ENCODE peak calls at places on chromosomes 12 and 14, in seven cellular contexts. V is mucosa of descending colon, P is WERI-Rb-1, I is uterus, Q is H9, E is DND-41, T is lung. Z is an unnamed sample.

GRCh38 chr14:56816575-56817391 is 6.5 kb upstream of the OTX2 start:
- DNase-seq in V (no peak), Q (peak; percentile 64), I (no peak), P (no peak), T (no peak), E (no peak), Z (no peak)

GRCh38 chr14:90721619-90722305 is 94.5 kb downstream of the TTC7B start:
- DNase-seq in E (no peak), Q (no peak), P (no peak), V (no peak), T (no peak), I (no peak), Z (no peak)

GRCh38 chr14:33618361-33619095 is 332.3 kb downstream of the EGLN3 start:
- DNase-seq in Q (no peak), T (no peak), V (no peak), I (no peak), E (no peak), P (no peak), Z (no peak)

GRCh38 chr12:92556141-92556540 is 146.6 kb upstream of the PLEKHG7 start:
- DNase-seq in V (no peak), E (no peak), Q (no peak), I (no peak), P (no peak), T (no peak), Z (no peak)

GRCh38 chr12:131391399-131391798 is 319.5 kb upstream of the SFSWAP start:
- DNase-seq in T (no peak), P (no peak), V (no peak), E (no peak), Q (no peak), I (no peak), Z (no peak)

GRCh38 chr14:53408175-53408879 is 255.2 kb upstream of the DDHD1 start:
- DNase-seq in P (no peak), E (no peak), Q (no peak), T (no peak), V (no peak), I (no peak), Z (no peak)

GRCh38 chr12:42593781-42594322 is 4.3 kb upstream of the PRICKLE1 start:
- DNase-seq in P (peak; percentile 34), I (no peak), V (no peak), E (no peak), Q (no peak), T (no peak), Z (no peak)

GRCh38 chr14:72790887-72791566 is 102.9 kb downstream of the DPF3 start:
- DNase-seq in P (no peak), T (no peak), I (no peak), E (no peak), V (no peak), Q (no peak), Z (no peak)

GRCh38 chr12:39692258-39692853 is 72.8 kb upstream of the ABCD2 start:
- DNase-seq in T (no peak), V (no peak), E (no peak), Q (no peak), P (no peak), I (no peak), Z (no peak)

GRCh38 chr12:93025145-93026103 is 96.3 kb upstream of the EEA1 start:
- DNase-seq in T (no peak), Q (no peak), V (no peak), I (no peak), E (no peak), P (no peak), Z (no peak)

GRCh38 chr14:72962829-72963312 is 36.6 kb downstream of the DCAF4 start:
- DNase-seq in E (no peak), Q (peak; percentile 70), V (no peak), T (no peak), I (no peak), P (no peak), Z (no peak)

GRCh38 chr14:23057757-23058653 is 685 bp upstream of the CDH24 start:
- DNase-seq in T (peak; percentile 88), Q (peak; percentile 95), E (peak; percentile 88), P (peak; percentile 92), I (peak; percentile 89), V (peak; percentile 91), Z (no peak)
- TF ChIP-seq CTCF in T (peak; percentile 91), Q (peak; percentile 97), E (peak; percentile 99), P (peak; percentile 96), I (peak; percentile 92), V (peak; percentile 88), Z (peak; percentile 94)

GRCh38 chr12:54047160-54047963 is 6.3 kb upstream of the HOXC4 start:
- DNase-seq in P (no peak), E (no peak), I (no peak), T (no peak), V (no peak), Q (peak; percentile 67), Z (no peak)

GRCh38 chr12:54049164-54049563 is 4.5 kb upstream of the HOXC4 start:
- DNase-seq in P (no peak), Q (no peak), I (no peak), T (no peak), E (no peak), V (no peak), Z (no peak)

GRCh38 chr12:54046809-54047159 is 6.9 kb upstream of the HOXC4 start:
- DNase-seq in V (no peak), E (no peak), T (no peak), Q (no peak), I (no peak), P (no peak), Z (no peak)

GRCh38 chr12:54048694-54049093 is 4.9 kb upstream of the HOXC4 start:
- DNase-seq in P (no peak), I (no peak), V (no peak), T (no peak), E (no peak), Q (no peak), Z (no peak)

GRCh38 chr12:54047964-54048303 is 5.7 kb upstream of the HOXC4 start:
- DNase-seq in I (no peak), Q (no peak), V (no peak), P (no peak), T (no peak), E (no peak), Z (no peak)
- TF ChIP-seq CTCF in I (no peak), Q (no peak), V (no peak), P (no peak), T (no peak), E (no peak), Z (no peak)

DNA sequence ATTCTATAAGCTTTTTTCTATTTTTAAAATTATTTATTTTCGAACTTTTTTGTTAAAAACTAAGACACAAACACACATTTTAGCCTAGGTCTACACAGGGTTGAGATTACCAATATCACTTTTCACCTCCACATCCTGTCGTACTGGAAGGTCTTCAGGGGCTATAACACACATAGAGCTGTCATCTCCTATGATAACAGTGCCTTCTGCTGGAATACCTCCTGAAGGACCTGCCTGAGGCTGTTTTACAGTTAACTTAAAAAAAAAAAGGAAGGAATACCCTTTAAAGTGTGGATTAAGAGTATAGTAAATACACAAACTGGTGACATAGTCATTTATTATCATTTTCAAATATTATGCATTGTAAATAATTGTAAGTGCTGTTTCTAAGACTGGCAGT is 43.0 kb downstream of the RASSF8 start:
- DNase-seq in E (no peak), I (no peak), Q (no peak), T (no peak), P (no peak), V (no peak), Z (no peak)
- TF ChIP-seq CTCF in E (peak; percentile 9), I (no peak), Q (peak; percentile 39), T (no peak), P (peak; percentile 31), V (no peak), Z (peak; percentile 22)

GRCh38 chr12:121957831-121958515 is 39.6 kb downstream of the CFAP251 start:
- DNase-seq in P (no peak), I (no peak), T (no peak), V (no peak), Q (no peak), E (no peak), Z (no peak)

GRCh38 chr12:121955258-121956040 is 37.1 kb downstream of the CFAP251 start:
- DNase-seq in P (no peak), V (no peak), E (no peak), I (no peak), Q (no peak), T (no peak), Z (no peak)

GRCh38 chr12:121958521-121959240 is 40.3 kb downstream of the CFAP251 start:
- DNase-seq in E (no peak), T (no peak), P (no peak), Q (no peak), V (no peak), I (no peak), Z (no peak)

GRCh38 chr12:121953695-121954094 is 35.3 kb downstream of the CFAP251 start:
- DNase-seq in I (no peak), P (no peak), V (no peak), E (no peak), Q (no peak), T (no peak), Z (no peak)

DNA sequence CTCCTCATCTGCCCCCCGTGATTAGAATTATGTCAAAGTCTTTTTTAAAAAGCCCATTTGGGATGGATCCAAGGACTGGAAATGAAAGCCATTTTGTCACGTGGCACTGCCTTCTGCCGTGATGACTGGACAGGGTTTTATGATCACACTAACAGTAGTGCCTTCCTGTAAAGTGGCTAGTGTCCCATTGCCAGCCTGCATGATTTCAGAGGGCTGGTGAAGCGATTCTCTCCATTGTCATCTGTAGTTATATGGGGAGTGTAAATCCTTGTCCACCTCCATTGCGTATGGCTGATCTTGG is 37.6 kb downstream of the CFAP251 start:
- DNase-seq in P (no peak), E (no peak), V (no peak), T (no peak), Q (no peak), I (no peak), Z (no peak)
- TF ChIP-seq CTCF in P (no peak), E (no peak), V (no peak), T (no peak), Q (peak; percentile 9), I (no peak), Z (no peak)